ENCODE peak calls at places on chromosome 21, in nine cellular contexts. G, A, Q, Y, E, X, D, N and U are unnamed samples.

GRCh38 chr21:26513212-26513611 is 59.9 kb downstream of the CYYR1 start:
- DNase-seq in X (no peak), Y (no peak), G (peak; percentile 55), Q (no peak), N (peak; percentile 46), E (no peak), D (no peak), A (no peak), U (no peak)

GRCh38 chr21:21003701-21004100 is 5.5 kb downstream of the NCAM2 start:
- DNase-seq in G (no peak), D (no peak), Q (no peak), E (no peak), X (no peak), A (no peak), N (peak; percentile 5), Y (peak; percentile 53), U (no peak)

GRCh38 chr21:41923641-41924342 is 30.0 kb downstream of the C2CD2 start:
- DNase-seq in Q (no peak), E (no peak), N (no peak), D (no peak), Y (no peak), G (no peak), A (no peak), X (no peak), U (no peak)

GRCh38 chr21:37193006-37193405 is 74.1 kb downstream of the VPS26C start:
- DNase-seq in N (no peak), A (no peak), D (no peak), X (no peak), E (no peak), Y (no peak), Q (no peak), G (no peak), U (no peak)

GRCh38 chr21:43278359-43278758 is 109.6 kb downstream of the CRYAA start:
- DNase-seq in E (no peak), A (no peak), Q (peak; percentile 40), N (peak; percentile 36), G (no peak), D (no peak), X (no peak), Y (no peak), U (no peak)

GRCh38 chr21:33880626-33881025 is 35.0 kb downstream of the ATP5PO start:
- DNase-seq in N (no peak), D (no peak), G (no peak), Q (peak; percentile 32), A (no peak), X (no peak), E (no peak), Y (no peak), U (no peak)

GRCh38 chr21:42315296-42315891 is at the start of gene TFF3:
- DNase-seq in Y (no peak), A (no peak), E (no peak), G (no peak), Q (no peak), N (peak; percentile 47), D (no peak), X (peak; percentile 32), U (no peak)

GRCh38 chr21:29022141-29022540 is 2.3 kb upstream of the USP16 start:
- DNase-seq in A (no peak), X (no peak), Q (no peak), D (no peak), G (no peak), E (no peak), Y (no peak), N (peak; percentile 45), U (no peak)

DNA sequence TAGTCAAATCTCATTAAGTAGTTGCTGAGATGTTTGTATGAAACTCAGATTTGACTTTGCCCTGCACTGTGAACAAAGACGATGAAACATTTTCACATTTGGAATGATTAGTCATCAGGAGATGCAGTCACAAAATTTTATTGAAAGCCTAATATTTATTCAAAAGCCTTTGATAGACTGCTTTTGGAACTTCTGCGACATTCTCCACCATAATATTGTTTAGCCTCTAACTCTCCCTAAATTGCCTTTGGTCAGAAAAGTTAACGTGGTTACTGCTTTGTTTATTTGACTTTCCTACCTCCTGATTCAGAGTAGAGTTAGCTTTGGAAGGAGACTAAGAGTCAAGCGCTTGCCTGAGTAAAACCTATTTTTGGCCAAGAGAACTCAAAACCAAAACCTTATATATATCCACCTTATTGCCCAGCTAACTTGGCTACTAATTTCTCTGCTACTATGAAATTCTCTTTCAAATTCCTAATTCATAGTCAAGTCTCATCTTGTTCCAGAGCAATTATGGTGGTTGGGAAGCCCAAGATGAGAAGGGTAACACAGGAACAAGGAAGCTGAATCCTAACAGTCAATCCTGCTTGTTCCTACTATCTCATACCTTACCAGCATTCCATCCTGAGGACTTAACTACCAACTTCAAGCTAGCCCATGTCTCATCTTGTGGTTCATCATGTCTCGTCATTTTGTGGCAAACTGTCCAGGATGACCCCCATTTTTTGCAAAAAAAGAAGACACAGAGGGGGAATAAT is 429.6 kb downstream of the USP25 start:
- DNase-seq in D (no peak), E (no peak), Q (no peak), A (no peak), X (no peak), N (peak; percentile 46), Y (no peak), G (no peak), U (no peak)
- H3K4me3 ChIP-seq in D (no peak overlapping the region), E (no peak overlapping the region), Q (no peak overlapping the region), A (no peak overlapping the region), X (no peak overlapping the region), N (no peak overlapping the region), Y (no peak overlapping the region), G (no peak overlapping the region), U (no peak overlapping the region)

GRCh38 chr21:34881894-34882371 is 167.2 kb downstream of the RUNX1 start:
- DNase-seq in N (peak; percentile 85), E (no peak), G (no peak), A (peak; percentile 87), X (no peak), Q (no peak), Y (no peak), D (no peak), U (peak; percentile 75)
- H3K4me3 ChIP-seq in N (peak overlapping the region; percentile 78), E (no peak overlapping the region), G (peak overlapping the region; percentile 0), A (peak overlapping the region; percentile 97), X (no peak overlapping the region), Q (no peak overlapping the region), Y (no peak overlapping the region), D (peak overlapping the region; percentile 85), U (peak overlapping the region; percentile 83)

GRCh38 chr21:36063375-36064084 is 3.2 kb upstream of the SETD4 start:
- DNase-seq in Y (no peak), D (no peak), Q (no peak), A (no peak), N (no peak), G (no peak), X (no peak), E (no peak), U (no peak)

GRCh38 chr21:36059823-36060158 is 535 bp downstream of the SETD4 start:
- DNase-seq in E (peak; percentile 55), D (no peak), A (no peak), G (no peak), X (no peak), Q (peak; percentile 64), N (no peak), Y (peak; percentile 58), U (no peak)

GRCh38 chr21:36064085-36064460 is 3.7 kb upstream of the SETD4 start:
- DNase-seq in A (no peak), D (no peak), E (no peak), Y (no peak), G (no peak), Q (no peak), N (no peak), X (no peak), U (no peak)

GRCh38 chr21:36060159-36060921 is at the start of gene SETD4:
- DNase-seq in Y (peak; percentile 91), G (peak; percentile 69), A (peak; percentile 86), D (peak; percentile 87), X (peak; percentile 97), E (peak; percentile 91), N (peak; percentile 92), Q (peak; percentile 94), U (peak; percentile 51)

GRCh38 chr21:36061445-36061844 is 1.1 kb upstream of the SETD4 start:
- DNase-seq in X (no peak), D (no peak), E (no peak), G (no peak), Q (no peak), Y (no peak), A (no peak), N (no peak), U (no peak)
- H3K4me3 ChIP-seq in X (no peak overlapping the region), D (no peak overlapping the region), E (no peak overlapping the region), G (no peak overlapping the region), Q (no peak overlapping the region), Y (no peak overlapping the region), A (peak overlapping the region; percentile 96), N (no peak overlapping the region), U (no peak overlapping the region)

GRCh38 chr21:45108034-45108790 is 33.8 kb downstream of the ADARB1 start:
- DNase-seq in Q (no peak), A (no peak), G (no peak), Y (no peak), D (no peak), E (no peak), N (no peak), X (no peak), U (no peak)

GRCh38 chr21:45110873-45111624 is 36.7 kb downstream of the ADARB1 start:
- DNase-seq in A (no peak), Y (no peak), E (no peak), D (no peak), X (no peak), G (no peak), Q (no peak), N (peak; percentile 38), U (no peak)

GRCh38 chr21:45109831-45110492 is 35.6 kb downstream of the ADARB1 start:
- DNase-seq in X (no peak), Q (peak; percentile 75), D (no peak), Y (no peak), N (no peak), E (no peak), G (no peak), A (no peak), U (no peak)

GRCh38 chr21:45111703-45112102 is 37.3 kb downstream of the ADARB1 start:
- DNase-seq in E (no peak), A (no peak), Q (no peak), X (no peak), D (no peak), G (no peak), Y (no peak), N (no peak), U (no peak)

DNA sequence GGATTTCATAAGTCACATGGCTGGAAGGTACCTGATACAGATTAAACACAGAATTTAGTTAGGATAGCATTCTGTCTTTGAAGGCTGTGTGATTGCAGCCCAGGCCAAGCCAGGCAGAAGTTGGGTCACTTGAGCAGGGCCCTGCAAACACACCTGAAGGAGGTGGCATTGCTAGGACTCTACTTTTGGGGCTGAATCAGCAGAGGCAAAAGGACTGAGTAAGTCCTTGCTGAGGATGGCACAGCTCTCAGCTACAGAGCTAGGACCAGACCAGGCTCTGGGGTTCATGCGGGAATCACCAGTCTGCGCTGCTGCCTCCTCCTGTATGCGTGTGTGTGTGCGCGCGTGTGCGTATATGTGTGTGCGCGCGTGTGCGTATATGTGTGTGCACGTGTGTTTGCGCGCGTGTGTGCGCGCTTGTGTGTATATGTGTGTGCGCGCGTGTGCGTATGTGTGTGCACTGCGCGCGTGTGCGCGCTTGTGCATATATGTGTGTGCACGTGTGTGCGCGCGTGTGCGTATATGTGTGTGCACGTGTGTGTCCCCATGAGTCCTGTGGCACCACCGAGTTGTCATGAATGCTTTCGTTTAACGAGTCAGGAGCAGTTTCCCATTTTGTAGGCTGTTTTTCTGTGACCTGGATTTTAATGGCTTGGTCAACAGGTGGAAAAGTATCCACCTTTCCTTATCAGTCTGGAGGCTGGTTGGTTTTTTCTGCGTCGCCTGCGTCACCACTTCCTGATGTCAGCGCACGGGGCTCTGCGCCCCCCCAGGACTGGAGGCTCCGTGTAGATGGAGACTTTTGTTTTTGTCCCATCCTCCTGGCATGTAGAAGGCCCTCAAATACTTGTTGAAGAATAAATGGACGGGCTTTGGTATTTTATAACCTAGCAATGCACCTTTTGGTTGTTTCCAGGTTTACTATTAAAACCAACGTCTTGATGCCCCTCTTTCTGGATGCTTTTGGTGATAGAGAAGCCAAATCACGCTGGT is 34.7 kb downstream of the ADARB1 start:
- DNase-seq in X (no peak), Q (no peak), E (no peak), A (no peak), D (no peak), G (no peak), N (no peak), Y (no peak), U (no peak)
- H3K4me3 ChIP-seq in X (peak overlapping the region; percentile 51), Q (no peak overlapping the region), E (no peak overlapping the region), A (no peak overlapping the region), D (peak overlapping the region; percentile 74), G (no peak overlapping the region), N (no peak overlapping the region), Y (no peak overlapping the region), U (no peak overlapping the region)